ENCODE peak calls at places on chromosomes 2 and 18, in seven cellular contexts. D, V, R, W, T, J and P are unnamed samples.

GRCh38 chr18:12741351-12741750 is 38.5 kb downstream of the PSMG2 start:
- DNase-seq in D (no peak), V (no peak), R (peak), W (no peak), T (no peak), J (peak), P (peak)

GRCh38 chr18:44599409-44599808 is 81.3 kb upstream of the SETBP1 start:
- DNase-seq in D (peak), V (peak), R (peak), W (no peak), T (no peak), J (peak), P (peak)

GRCh38 chr2:53131416-53131815 is 636.2 kb upstream of the CHAC2 start:
- DNase-seq in D (no peak), V (no peak), R (peak), W (peak), T (no peak), J (peak), P (peak)

GRCh38 chr2:169877406-169877805 is 50.2 kb downstream of the UBR3 start:
- DNase-seq in D (peak), V (no peak), R (peak), W (no peak), T (no peak), J (peak), P (no peak)

GRCh38 chr18:27185025-27185763 is at the start of gene CHST9:
- DNase-seq in D (no peak), V (peak), R (peak), W (no peak), T (peak), J (no peak), P (no peak)

GRCh38 chr2:213934560-213934959 is 476.3 kb upstream of the VWC2L start:
- DNase-seq in D (no peak), V (no peak), R (peak), W (no peak), T (peak), J (peak), P (no peak)

GRCh38 chr2:151728736-151729415 is 5.4 kb downstream of the NEB start:
- DNase-seq in D (no peak), V (no peak), R (no peak), W (no peak), T (no peak), J (no peak), P (no peak)

GRCh38 chr2:60882971-60883753 is 1.8 kb downstream of the REL start:
- DNase-seq in D (peak), V (no peak), R (peak), W (no peak), T (peak), J (peak), P (no peak)

GRCh38 chr18:7233398-7233797 is 2.5 kb downstream of the LRRC30 start:
- DNase-seq in D (no peak), V (no peak), R (no peak), W (no peak), T (no peak), J (no peak), P (no peak)

GRCh38 chr2:191180712-191181111 is 29.9 kb upstream of the STAT4 start:
- DNase-seq in D (no peak), V (no peak), R (peak), W (no peak), T (no peak), J (peak), P (no peak)